ENCODE peak calls at places on chromosomes 1 and 21, in seven cellular contexts. One of them, this sample, is unnamed.

GRCh38 chr1:187121661-187122060 is 292.9 kb downstream of the PLA2G4A start:
- DNase-seq in RWPE1: no peak
- DNase-seq in LoVo: no peak
- DNase-seq in myocyte: no peak
- DNase-seq in activated CD4-positive, CD25-positive, alpha-beta regulatory T cell treated with anti-CD3 and anti-CD28 coated beads, Interleukin-2, amount 50 U/mL, for 16 hours: no peak
- DNase-seq in activated T-cell treated with anti-CD3 and anti-CD28 coated beads for 4 hours: no peak
- DNase-seq in mesenchymal stem cell: no peak
- DNase-seq in this sample: no peak

GRCh38 chr1:194548071-194548470 is 1361.7 kb upstream of the B3GALT2 start:
- DNase-seq in RWPE1: no peak
- DNase-seq in LoVo: no peak
- DNase-seq in myocyte: no peak
- DNase-seq in activated CD4-positive, CD25-positive, alpha-beta regulatory T cell treated with anti-CD3 and anti-CD28 coated beads, Interleukin-2, amount 50 U/mL, for 16 hours: no peak
- DNase-seq in activated T-cell treated with anti-CD3 and anti-CD28 coated beads for 4 hours: no peak
- DNase-seq in mesenchymal stem cell: no peak
- DNase-seq in this sample: no peak

GRCh38 chr1:3609016-3609768 is 2.1 kb downstream of the MEGF6 start:
- DNase-seq in RWPE1: no peak
- DNase-seq in LoVo: no peak
- DNase-seq in myocyte: no peak
- DNase-seq in activated CD4-positive, CD25-positive, alpha-beta regulatory T cell treated with anti-CD3 and anti-CD28 coated beads, Interleukin-2, amount 50 U/mL, for 16 hours: no peak
- DNase-seq in activated T-cell treated with anti-CD3 and anti-CD28 coated beads for 4 hours: no peak
- DNase-seq in mesenchymal stem cell: no peak
- DNase-seq in this sample: no peak

GRCh38 chr1:235021815-235022214 is 106.8 kb downstream of the TOMM20 start:
- DNase-seq in RWPE1: no peak
- DNase-seq in LoVo: no peak
- DNase-seq in myocyte: no peak
- DNase-seq in activated CD4-positive, CD25-positive, alpha-beta regulatory T cell treated with anti-CD3 and anti-CD28 coated beads, Interleukin-2, amount 50 U/mL, for 16 hours: no peak
- DNase-seq in activated T-cell treated with anti-CD3 and anti-CD28 coated beads for 4 hours: no peak
- DNase-seq in mesenchymal stem cell: no peak
- DNase-seq in this sample: no peak

GRCh38 chr1:206716519-206717236 is 32.0 kb downstream of the MAPKAPK2 start:
- DNase-seq in RWPE1: no peak
- DNase-seq in LoVo: no peak
- DNase-seq in myocyte: no peak
- DNase-seq in activated CD4-positive, CD25-positive, alpha-beta regulatory T cell treated with anti-CD3 and anti-CD28 coated beads, Interleukin-2, amount 50 U/mL, for 16 hours: no peak
- DNase-seq in activated T-cell treated with anti-CD3 and anti-CD28 coated beads for 4 hours: no peak
- DNase-seq in mesenchymal stem cell: no peak
- DNase-seq in this sample: no peak

GRCh38 chr21:38631676-38632075 is 133.4 kb upstream of the ERG start:
- DNase-seq in RWPE1: no peak
- DNase-seq in LoVo: no peak
- DNase-seq in myocyte: no peak
- DNase-seq in activated CD4-positive, CD25-positive, alpha-beta regulatory T cell treated with anti-CD3 and anti-CD28 coated beads, Interleukin-2, amount 50 U/mL, for 16 hours: no peak
- DNase-seq in activated T-cell treated with anti-CD3 and anti-CD28 coated beads for 4 hours: no peak
- DNase-seq in mesenchymal stem cell: no peak
- DNase-seq in this sample: no peak

GRCh38 chr1:89068291-89068690 is 3.3 kb upstream of the GBP1 start:
- DNase-seq in RWPE1: no peak
- DNase-seq in LoVo: no peak
- DNase-seq in myocyte: peak; percentile 90
- DNase-seq in activated CD4-positive, CD25-positive, alpha-beta regulatory T cell treated with anti-CD3 and anti-CD28 coated beads, Interleukin-2, amount 50 U/mL, for 16 hours: no peak
- DNase-seq in activated T-cell treated with anti-CD3 and anti-CD28 coated beads for 4 hours: no peak
- DNase-seq in mesenchymal stem cell: peak; percentile 26
- DNase-seq in this sample: no peak

GRCh38 chr21:35976481-35976880 is 83.8 kb downstream of the SETD4 start:
- DNase-seq in RWPE1: no peak
- DNase-seq in LoVo: no peak
- DNase-seq in myocyte: peak; percentile 14
- DNase-seq in activated CD4-positive, CD25-positive, alpha-beta regulatory T cell treated with anti-CD3 and anti-CD28 coated beads, Interleukin-2, amount 50 U/mL, for 16 hours: no peak
- DNase-seq in activated T-cell treated with anti-CD3 and anti-CD28 coated beads for 4 hours: no peak
- DNase-seq in mesenchymal stem cell: no peak
- DNase-seq in this sample: no peak

GRCh38 chr1:18784523-18784833 is 75.0 kb downstream of the TAS1R2 start:
- DNase-seq in RWPE1: no peak
- DNase-seq in LoVo: no peak
- DNase-seq in myocyte: no peak
- DNase-seq in activated CD4-positive, CD25-positive, alpha-beta regulatory T cell treated with anti-CD3 and anti-CD28 coated beads, Interleukin-2, amount 50 U/mL, for 16 hours: no peak
- DNase-seq in activated T-cell treated with anti-CD3 and anti-CD28 coated beads for 4 hours: no peak
- DNase-seq in mesenchymal stem cell: no peak
- DNase-seq in this sample: no peak

GRCh38 chr1:219837994-219838294 is 90.4 kb downstream of the SLC30A10 start:
- DNase-seq in RWPE1: no peak
- DNase-seq in LoVo: no peak
- DNase-seq in myocyte: no peak
- DNase-seq in activated CD4-positive, CD25-positive, alpha-beta regulatory T cell treated with anti-CD3 and anti-CD28 coated beads, Interleukin-2, amount 50 U/mL, for 16 hours: no peak
- DNase-seq in activated T-cell treated with anti-CD3 and anti-CD28 coated beads for 4 hours: no peak
- DNase-seq in mesenchymal stem cell: no peak
- DNase-seq in this sample: no peak

GRCh38 chr1:226086776-226087175 is 24.3 kb downstream of the H3-3A start:
- DNase-seq in RWPE1: no peak
- DNase-seq in LoVo: no peak
- DNase-seq in myocyte: no peak
- DNase-seq in activated CD4-positive, CD25-positive, alpha-beta regulatory T cell treated with anti-CD3 and anti-CD28 coated beads, Interleukin-2, amount 50 U/mL, for 16 hours: no peak
- DNase-seq in activated T-cell treated with anti-CD3 and anti-CD28 coated beads for 4 hours: no peak
- DNase-seq in mesenchymal stem cell: no peak
- DNase-seq in this sample: no peak

GRCh38 chr1:59549067-59549837 is 252.4 kb downstream of the FGGY start:
- DNase-seq in RWPE1: no peak
- DNase-seq in LoVo: no peak
- DNase-seq in myocyte: no peak
- DNase-seq in activated CD4-positive, CD25-positive, alpha-beta regulatory T cell treated with anti-CD3 and anti-CD28 coated beads, Interleukin-2, amount 50 U/mL, for 16 hours: no peak
- DNase-seq in activated T-cell treated with anti-CD3 and anti-CD28 coated beads for 4 hours: no peak
- DNase-seq in mesenchymal stem cell: no peak
- DNase-seq in this sample: no peak

GRCh38 chr21:14947613-14948160 is 117.1 kb downstream of the NRIP1 start:
- DNase-seq in RWPE1: no peak
- DNase-seq in LoVo: no peak
- DNase-seq in myocyte: no peak
- DNase-seq in activated CD4-positive, CD25-positive, alpha-beta regulatory T cell treated with anti-CD3 and anti-CD28 coated beads, Interleukin-2, amount 50 U/mL, for 16 hours: no peak
- DNase-seq in activated T-cell treated with anti-CD3 and anti-CD28 coated beads for 4 hours: no peak
- DNase-seq in mesenchymal stem cell: no peak
- DNase-seq in this sample: no peak

GRCh38 chr1:12272770-12273169 is 42.9 kb downstream of the VPS13D start:
- DNase-seq in RWPE1: no peak
- DNase-seq in LoVo: no peak
- DNase-seq in myocyte: no peak
- DNase-seq in activated CD4-positive, CD25-positive, alpha-beta regulatory T cell treated with anti-CD3 and anti-CD28 coated beads, Interleukin-2, amount 50 U/mL, for 16 hours: no peak
- DNase-seq in activated T-cell treated with anti-CD3 and anti-CD28 coated beads for 4 hours: no peak
- DNase-seq in mesenchymal stem cell: no peak
- DNase-seq in this sample: no peak

GRCh38 chr1:21573971-21574458 is 64.8 kb downstream of the ALPL start:
- DNase-seq in RWPE1: peak; percentile 60
- DNase-seq in LoVo: peak; percentile 32
- DNase-seq in myocyte: peak; percentile 81
- DNase-seq in activated CD4-positive, CD25-positive, alpha-beta regulatory T cell treated with anti-CD3 and anti-CD28 coated beads, Interleukin-2, amount 50 U/mL, for 16 hours: no peak
- DNase-seq in activated T-cell treated with anti-CD3 and anti-CD28 coated beads for 4 hours: no peak
- DNase-seq in mesenchymal stem cell: peak; percentile 56
- DNase-seq in this sample: peak; percentile 99

GRCh38 chr1:115838805-115839705 is 1.9 kb downstream of the NHLH2 start:
- DNase-seq in RWPE1: peak; percentile 72
- DNase-seq in LoVo: no peak
- DNase-seq in myocyte: peak; percentile 74
- DNase-seq in activated CD4-positive, CD25-positive, alpha-beta regulatory T cell treated with anti-CD3 and anti-CD28 coated beads, Interleukin-2, amount 50 U/mL, for 16 hours: no peak
- DNase-seq in activated T-cell treated with anti-CD3 and anti-CD28 coated beads for 4 hours: no peak
- DNase-seq in mesenchymal stem cell: peak; percentile 25
- DNase-seq in this sample: peak; percentile 19

GRCh38 chr1:183635112-183635605 is 424 bp downstream of the ARPC5 start:
- DNase-seq in RWPE1: no peak
- DNase-seq in LoVo: no peak
- DNase-seq in myocyte: peak; percentile 48
- DNase-seq in activated CD4-positive, CD25-positive, alpha-beta regulatory T cell treated with anti-CD3 and anti-CD28 coated beads, Interleukin-2, amount 50 U/mL, for 16 hours: no peak
- DNase-seq in activated T-cell treated with anti-CD3 and anti-CD28 coated beads for 4 hours: peak; percentile 3
- DNase-seq in mesenchymal stem cell: no peak
- DNase-seq in this sample: peak; percentile 51

GRCh38 chr1:65247419-65248359 is 61.7 kb upstream of the DNAJC6 start:
- DNase-seq in RWPE1: peak; percentile 56
- DNase-seq in LoVo: no peak
- DNase-seq in myocyte: peak; percentile 94
- DNase-seq in activated CD4-positive, CD25-positive, alpha-beta regulatory T cell treated with anti-CD3 and anti-CD28 coated beads, Interleukin-2, amount 50 U/mL, for 16 hours: no peak
- DNase-seq in activated T-cell treated with anti-CD3 and anti-CD28 coated beads for 4 hours: no peak
- DNase-seq in mesenchymal stem cell: peak; percentile 97
- DNase-seq in this sample: peak; percentile 58

GRCh38 chr1:116847688-116848531 is 61.8 kb upstream of the PTGFRN start:
- DNase-seq in RWPE1: no peak
- DNase-seq in LoVo: no peak
- DNase-seq in myocyte: peak; percentile 40
- DNase-seq in activated CD4-positive, CD25-positive, alpha-beta regulatory T cell treated with anti-CD3 and anti-CD28 coated beads, Interleukin-2, amount 50 U/mL, for 16 hours: no peak
- DNase-seq in activated T-cell treated with anti-CD3 and anti-CD28 coated beads for 4 hours: no peak
- DNase-seq in mesenchymal stem cell: peak; percentile 86
- DNase-seq in this sample: peak; percentile 70

GRCh38 chr1:150696590-150696989 is 364 bp downstream of the GOLPH3L start:
- DNase-seq in RWPE1: peak; percentile 28
- DNase-seq in LoVo: peak; percentile 22
- DNase-seq in myocyte: no peak
- DNase-seq in activated CD4-positive, CD25-positive, alpha-beta regulatory T cell treated with anti-CD3 and anti-CD28 coated beads, Interleukin-2, amount 50 U/mL, for 16 hours: no peak
- DNase-seq in activated T-cell treated with anti-CD3 and anti-CD28 coated beads for 4 hours: no peak
- DNase-seq in mesenchymal stem cell: no peak
- DNase-seq in this sample: peak; percentile 33

GRCh38 chr1:154433161-154433681 is 28.1 kb downstream of the IL6R start:
- DNase-seq in RWPE1: peak; percentile 87
- DNase-seq in LoVo: peak; percentile 28
- DNase-seq in myocyte: no peak
- DNase-seq in activated CD4-positive, CD25-positive, alpha-beta regulatory T cell treated with anti-CD3 and anti-CD28 coated beads, Interleukin-2, amount 50 U/mL, for 16 hours: peak; percentile 17
- DNase-seq in activated T-cell treated with anti-CD3 and anti-CD28 coated beads for 4 hours: peak; percentile 45
- DNase-seq in mesenchymal stem cell: peak; percentile 49
- DNase-seq in this sample: no peak

GRCh38 chr1:116545359-116545705 is 25.5 kb downstream of the CD58 start:
- DNase-seq in RWPE1: no peak
- DNase-seq in LoVo: no peak
- DNase-seq in myocyte: no peak
- DNase-seq in activated CD4-positive, CD25-positive, alpha-beta regulatory T cell treated with anti-CD3 and anti-CD28 coated beads, Interleukin-2, amount 50 U/mL, for 16 hours: no peak
- DNase-seq in activated T-cell treated with anti-CD3 and anti-CD28 coated beads for 4 hours: no peak
- DNase-seq in mesenchymal stem cell: no peak
- DNase-seq in this sample: no peak

GRCh38 chr1:112251766-112252506 is 144.1 kb upstream of the CTTNBP2NL start:
- DNase-seq in RWPE1: peak; percentile 86
- DNase-seq in LoVo: peak; percentile 86
- DNase-seq in myocyte: peak; percentile 57
- DNase-seq in activated CD4-positive, CD25-positive, alpha-beta regulatory T cell treated with anti-CD3 and anti-CD28 coated beads, Interleukin-2, amount 50 U/mL, for 16 hours: no peak
- DNase-seq in activated T-cell treated with anti-CD3 and anti-CD28 coated beads for 4 hours: no peak
- DNase-seq in mesenchymal stem cell: peak; percentile 52
- DNase-seq in this sample: no peak

GRCh38 chr1:63322248-63322943 is at the start of gene FOXD3:
- DNase-seq in RWPE1: peak; percentile 41
- DNase-seq in LoVo: peak; percentile 36
- DNase-seq in myocyte: peak; percentile 30
- DNase-seq in activated CD4-positive, CD25-positive, alpha-beta regulatory T cell treated with anti-CD3 and anti-CD28 coated beads, Interleukin-2, amount 50 U/mL, for 16 hours: no peak
- DNase-seq in activated T-cell treated with anti-CD3 and anti-CD28 coated beads for 4 hours: no peak
- DNase-seq in mesenchymal stem cell: peak; percentile 56
- DNase-seq in this sample: peak; percentile 60

GRCh38 chr1:58905628-58906256 is 121.9 kb upstream of the JUN start:
- DNase-seq in RWPE1: no peak
- DNase-seq in LoVo: no peak
- DNase-seq in myocyte: no peak
- DNase-seq in activated CD4-positive, CD25-positive, alpha-beta regulatory T cell treated with anti-CD3 and anti-CD28 coated beads, Interleukin-2, amount 50 U/mL, for 16 hours: no peak
- DNase-seq in activated T-cell treated with anti-CD3 and anti-CD28 coated beads for 4 hours: no peak
- DNase-seq in mesenchymal stem cell: no peak
- DNase-seq in this sample: no peak

GRCh38 chr1:9161963-9162362 is 33.1 kb upstream of the GPR157 start:
- DNase-seq in RWPE1: no peak
- DNase-seq in LoVo: no peak
- DNase-seq in myocyte: no peak
- DNase-seq in activated CD4-positive, CD25-positive, alpha-beta regulatory T cell treated with anti-CD3 and anti-CD28 coated beads, Interleukin-2, amount 50 U/mL, for 16 hours: no peak
- DNase-seq in activated T-cell treated with anti-CD3 and anti-CD28 coated beads for 4 hours: no peak
- DNase-seq in mesenchymal stem cell: no peak
- DNase-seq in this sample: no peak

GRCh38 chr21:28548291-28548690 is 444.4 kb downstream of the LTN1 start:
- DNase-seq in RWPE1: no peak
- DNase-seq in LoVo: no peak
- DNase-seq in myocyte: peak; percentile 30
- DNase-seq in activated CD4-positive, CD25-positive, alpha-beta regulatory T cell treated with anti-CD3 and anti-CD28 coated beads, Interleukin-2, amount 50 U/mL, for 16 hours: no peak
- DNase-seq in activated T-cell treated with anti-CD3 and anti-CD28 coated beads for 4 hours: no peak
- DNase-seq in mesenchymal stem cell: no peak
- DNase-seq in this sample: no peak

GRCh38 chr1:201488817-201489581 is 17.9 kb downstream of the CSRP1 start:
- DNase-seq in RWPE1: peak; percentile 99
- DNase-seq in LoVo: peak; percentile 55
- DNase-seq in myocyte: peak; percentile 87
- DNase-seq in activated CD4-positive, CD25-positive, alpha-beta regulatory T cell treated with anti-CD3 and anti-CD28 coated beads, Interleukin-2, amount 50 U/mL, for 16 hours: no peak
- DNase-seq in activated T-cell treated with anti-CD3 and anti-CD28 coated beads for 4 hours: no peak
- DNase-seq in mesenchymal stem cell: peak; percentile 92
- DNase-seq in this sample: peak; percentile 96

GRCh38 chr1:154170547-154171221 is 15.8 kb upstream of the NUP210L start:
- DNase-seq in RWPE1: no peak
- DNase-seq in LoVo: no peak
- DNase-seq in myocyte: no peak
- DNase-seq in activated CD4-positive, CD25-positive, alpha-beta regulatory T cell treated with anti-CD3 and anti-CD28 coated beads, Interleukin-2, amount 50 U/mL, for 16 hours: peak; percentile 36
- DNase-seq in activated T-cell treated with anti-CD3 and anti-CD28 coated beads for 4 hours: peak; percentile 43
- DNase-seq in mesenchymal stem cell: no peak
- DNase-seq in this sample: no peak

GRCh38 chr21:42200906-42201614 is 17.9 kb upstream of the ABCG1 start:
- DNase-seq in RWPE1: no peak
- DNase-seq in LoVo: no peak
- DNase-seq in myocyte: no peak
- DNase-seq in activated CD4-positive, CD25-positive, alpha-beta regulatory T cell treated with anti-CD3 and anti-CD28 coated beads, Interleukin-2, amount 50 U/mL, for 16 hours: no peak
- DNase-seq in activated T-cell treated with anti-CD3 and anti-CD28 coated beads for 4 hours: no peak
- DNase-seq in mesenchymal stem cell: no peak
- DNase-seq in this sample: no peak

GRCh38 chr1:91830242-91831131 is 55.5 kb downstream of the TGFBR3 start:
- DNase-seq in RWPE1: no peak
- DNase-seq in LoVo: peak; percentile 51
- DNase-seq in myocyte: peak; percentile 94
- DNase-seq in activated CD4-positive, CD25-positive, alpha-beta regulatory T cell treated with anti-CD3 and anti-CD28 coated beads, Interleukin-2, amount 50 U/mL, for 16 hours: no peak
- DNase-seq in activated T-cell treated with anti-CD3 and anti-CD28 coated beads for 4 hours: no peak
- DNase-seq in mesenchymal stem cell: peak; percentile 94
- DNase-seq in this sample: peak; percentile 96

GRCh38 chr1:37410815-37411214 is 63.6 kb upstream of the ZC3H12A start:
- DNase-seq in RWPE1: peak; percentile 49
- DNase-seq in LoVo: no peak
- DNase-seq in myocyte: peak; percentile 82
- DNase-seq in activated CD4-positive, CD25-positive, alpha-beta regulatory T cell treated with anti-CD3 and anti-CD28 coated beads, Interleukin-2, amount 50 U/mL, for 16 hours: no peak
- DNase-seq in activated T-cell treated with anti-CD3 and anti-CD28 coated beads for 4 hours: no peak
- DNase-seq in mesenchymal stem cell: peak; percentile 8
- DNase-seq in this sample: peak; percentile 46